ENCODE peak calls at places on chromosomes 3 and 15, in seven cellular contexts. Q is Peyer's patch, K is spleen, H is BJ, L is kidney epithelial cell, S is stomach, M is A549. O is an unnamed sample.

GRCh38 chr3:148330486-148330885 is 367.2 kb upstream of the AGTR1 start:
- DNase-seq in Q (no peak), K (no peak), H (no peak), L (no peak), S (no peak), M (no peak), O (no peak)

GRCh38 chr3:13053425-13053824 is 19.8 kb downstream of the IQSEC1 start:
- DNase-seq in Q (no peak), K (no peak), H (no peak), L (no peak), S (no peak), M (no peak), O (no peak)

GRCh38 chr3:155418426-155418825 is 124.9 kb upstream of the STRIT1 start:
- DNase-seq in Q (no peak), K (no peak), H (no peak), L (no peak), S (no peak), M (no peak), O (no peak)

GRCh38 chr15:47184003-47184404 is 533.3 kb upstream of the SEMA6D start:
- DNase-seq in Q (peak), K (peak), H (no peak), L (no peak), S (no peak), M (no peak), O (no peak)

GRCh38 chr3:32492684-32493436 is 9.8 kb downstream of the CMTM6 start:
- DNase-seq in Q (no peak), K (no peak), H (no peak), L (no peak), S (no peak), M (no peak), O (no peak)

GRCh38 chr15:94478763-94479162 is 247.4 kb downstream of the MCTP2 start:
- DNase-seq in Q (no peak), K (no peak), H (no peak), L (no peak), S (no peak), M (no peak), O (no peak)

GRCh38 chr3:70000563-70001081 is 1.1 kb downstream of the SAMMSON start:
- DNase-seq in Q (no peak), K (no peak), H (no peak), L (no peak), S (no peak), M (peak), O (no peak)

GRCh38 chr3:193033381-193033780 is 115.7 kb upstream of the MB21D2 start:
- DNase-seq in Q (no peak), K (no peak), H (no peak), L (no peak), S (no peak), M (no peak), O (no peak)

GRCh38 chr15:25237291-25237978 is 201.4 kb downstream of the UBE3A start:
- DNase-seq in Q (no peak), K (peak), H (no peak), L (no peak), S (no peak), M (no peak), O (no peak)

GRCh38 chr3:125032100-125032643 is 23.6 kb downstream of the HEG1 start:
- DNase-seq in Q (no peak), K (no peak), H (no peak), L (no peak), S (no peak), M (peak), O (no peak)

GRCh38 chr3:190580443-190580842 is 66.6 kb downstream of the IL1RAP start:
- DNase-seq in Q (no peak), K (no peak), H (no peak), L (no peak), S (no peak), M (no peak), O (no peak)

GRCh38 chr3:163450684-163451083 is 1627.6 kb downstream of the SI start:
- DNase-seq in Q (no peak), K (no peak), H (no peak), L (no peak), S (no peak), M (no peak), O (no peak)

GRCh38 chr15:43550527-43551363 is 33.3 kb downstream of the MAP1A start:
- DNase-seq in Q (no peak), K (no peak), H (peak), L (no peak), S (no peak), M (no peak), O (peak)

GRCh38 chr15:77032647-77033416 is 37.9 kb downstream of the PSTPIP1 start:
- DNase-seq in Q (peak), K (peak), H (no peak), L (no peak), S (peak), M (no peak), O (no peak)

GRCh38 chr3:150490212-150490611 is 56.1 kb downstream of the SERP1 start:
- DNase-seq in Q (no peak), K (no peak), H (no peak), L (no peak), S (no peak), M (no peak), O (no peak)

GRCh38 chr3:14780927-14781507 is 37.7 kb upstream of the FGD5 start:
- DNase-seq in Q (peak), K (peak), H (no peak), L (peak), S (peak), M (peak), O (peak)

GRCh38 chr15:70799667-70800450 is 36.5 kb upstream of the UACA start:
- DNase-seq in Q (no peak), K (no peak), H (peak), L (no peak), S (peak), M (no peak), O (peak)

GRCh38 chr15:90082140-90082713 is 20.0 kb downstream of the IDH2 start:
- DNase-seq in Q (no peak), K (no peak), H (no peak), L (no peak), S (no peak), M (no peak), O (peak)

GRCh38 chr3:65742914-65743313 is 295.8 kb downstream of the MAGI1 start:
- DNase-seq in Q (no peak), K (no peak), H (peak), L (no peak), S (no peak), M (no peak), O (peak)

GRCh38 chr3:188262913-188263683 is 109.1 kb downstream of the LPP start:
- DNase-seq in Q (no peak), K (no peak), H (peak), L (no peak), S (no peak), M (peak), O (peak)

GRCh38 chr3:30112904-30113484 is 493.4 kb upstream of the TGFBR2 start:
- DNase-seq in Q (no peak), K (no peak), H (no peak), L (no peak), S (no peak), M (peak), O (peak)

GRCh38 chr3:108305484-108306172 is 9.3 kb downstream of the HHLA2 start:
- DNase-seq in Q (peak), K (no peak), H (no peak), L (no peak), S (peak), M (no peak), O (no peak)

GRCh38 chr3:169172535-169172934 is 491.0 kb downstream of the MECOM start:
- DNase-seq in Q (no peak), K (no peak), H (no peak), L (no peak), S (no peak), M (no peak), O (no peak)

GRCh38 chr3:109910772-109911171 is 573.4 kb upstream of the DPPA4 start:
- DNase-seq in Q (no peak), K (no peak), H (no peak), L (no peak), S (no peak), M (no peak), O (no peak)

GRCh38 chr3:50885491-50885890 is 210.8 kb downstream of the DOCK3 start:
- DNase-seq in Q (no peak), K (no peak), H (no peak), L (no peak), S (no peak), M (no peak), O (no peak)

GRCh38 chr3:171380711-171381435 is 79.3 kb downstream of the TNIK start:
- DNase-seq in Q (no peak), K (no peak), H (no peak), L (no peak), S (no peak), M (no peak), O (no peak)

GRCh38 chr3:65787340-65787739 is 251.4 kb downstream of the MAGI1 start:
- DNase-seq in Q (no peak), K (no peak), H (no peak), L (no peak), S (no peak), M (no peak), O (no peak)

GRCh38 chr3:134776518-134776917 is 18.5 kb upstream of the EPHB1 start:
- DNase-seq in Q (no peak), K (no peak), H (no peak), L (no peak), S (no peak), M (no peak), O (no peak)

GRCh38 chr3:111721702-111722205 is 126.6 kb upstream of the ZBED2 start:
- DNase-seq in Q (no peak), K (no peak), H (no peak), L (no peak), S (no peak), M (no peak), O (no peak)

GRCh38 chr3:58528629-58529028 is 8.4 kb downstream of the ACOX2 start:
- DNase-seq in Q (no peak), K (no peak), H (no peak), L (peak), S (peak), M (no peak), O (peak)

DNA sequence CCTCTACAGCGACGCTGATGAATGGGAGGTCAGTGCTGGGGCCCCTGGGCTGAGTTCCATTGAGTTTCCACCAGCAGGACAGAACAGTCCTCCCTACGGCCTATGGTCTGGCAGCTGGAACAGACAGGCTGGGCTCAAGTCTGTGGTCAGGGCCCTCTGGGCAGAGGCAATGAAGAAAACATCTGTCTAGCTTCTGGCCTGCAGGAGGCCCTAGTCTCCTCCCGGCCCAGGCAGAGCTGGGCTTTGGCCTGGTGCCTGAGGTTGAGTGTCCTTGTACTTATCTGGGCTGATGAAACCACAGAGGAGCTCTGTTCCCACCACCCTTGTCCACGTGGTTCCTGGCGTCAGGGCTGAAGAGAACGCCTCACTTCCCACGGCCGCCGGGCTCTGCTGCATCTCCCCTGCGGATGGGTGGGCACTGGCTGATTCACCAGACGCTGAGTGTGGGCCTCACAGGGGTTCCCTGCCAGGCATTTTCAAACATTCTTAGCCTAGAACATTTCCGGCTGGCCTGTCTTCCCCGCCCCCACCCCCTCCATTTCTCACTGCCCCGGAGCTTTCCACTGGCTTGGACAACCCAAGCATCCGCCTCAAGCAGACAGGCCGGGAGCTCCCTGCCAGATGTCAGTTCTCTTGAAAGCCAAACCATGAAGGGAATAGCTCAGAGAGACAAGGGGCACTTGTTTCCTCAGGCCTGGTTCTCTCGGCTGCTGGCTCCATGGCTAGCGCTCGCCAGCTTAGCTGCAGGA is 20.3 kb downstream of the PPCDC start:
- DNase-seq in Q (peak), K (peak), H (peak), L (peak), S (peak), M (peak), O (peak)
- H3K4me3 ChIP-seq in Q (no peak), K (peak), H (no peak), L (no peak), S (no peak), M (no peak), O (no peak)

GRCh38 chr3:45832691-45833090 is 9.2 kb downstream of the LZTFL1 start:
- DNase-seq in Q (no peak), K (no peak), H (no peak), L (no peak), S (no peak), M (peak), O (no peak)
- TF ChIP-seq CTCF in Q (peak), K (no peak), H (peak), L (peak), S (no peak), M (peak), O (peak)

GRCh38 chr15:100092034-100092433 is 249.7 kb downstream of the ADAMTS17 start:
- DNase-seq in Q (no peak), K (peak), H (no peak), L (no peak), S (no peak), M (no peak), O (no peak)

GRCh38 chr15:100095896-100096600 is 245.7 kb downstream of the ADAMTS17 start:
- DNase-seq in Q (no peak), K (peak), H (no peak), L (no peak), S (no peak), M (no peak), O (no peak)

GRCh38 chr15:100093211-100094126 is 248.3 kb downstream of the ADAMTS17 start:
- DNase-seq in Q (no peak), K (peak), H (no peak), L (no peak), S (no peak), M (no peak), O (peak)

GRCh38 chr15:100094127-100094510 is 247.7 kb downstream of the ADAMTS17 start:
- DNase-seq in Q (no peak), K (peak), H (no peak), L (no peak), S (no peak), M (no peak), O (no peak)

GRCh38 chr15:100090411-100090810 is 251.4 kb downstream of the ADAMTS17 start:
- DNase-seq in Q (no peak), K (peak), H (no peak), L (no peak), S (no peak), M (no peak), O (no peak)
- H3K4me3 ChIP-seq in Q (no peak), K (no peak), H (no peak), L (no peak), S (no peak), M (no peak), O (no peak)

GRCh38 chr3:194967126-194968117 is 281.7 kb downstream of the FAM43A start:
- DNase-seq in Q (no peak), K (no peak), H (no peak), L (no peak), S (peak), M (no peak), O (no peak)
- TF ChIP-seq CTCF in Q (no peak), K (no peak), H (peak), L (no peak), S (no peak), M (no peak), O (no peak)

GRCh38 chr3:172562881-172563835 is 39.9 kb upstream of the TNFSF10 start:
- DNase-seq in Q (no peak), K (no peak), H (peak), L (peak), S (no peak), M (peak), O (peak)
- H3K4me3 ChIP-seq in Q (peak), K (peak), H (no peak), L (no peak), S (no peak), M (peak), O (no peak)

GRCh38 chr3:184345678-184346144 is 8.3 kb downstream of the FAM131A start:
- DNase-seq in Q (peak), K (no peak), H (no peak), L (peak), S (peak), M (peak), O (peak)
- TF ChIP-seq CTCF in Q (peak), K (peak), H (peak), L (peak), S (no peak), M (peak), O (peak)

GRCh38 chr15:85414495-85414894 is 34.1 kb downstream of the AKAP13 start:
- DNase-seq in Q (no peak), K (no peak), H (no peak), L (no peak), S (no peak), M (peak), O (peak)

GRCh38 chr15:85414037-85414436 is 33.6 kb downstream of the AKAP13 start:
- DNase-seq in Q (no peak), K (no peak), H (no peak), L (no peak), S (no peak), M (no peak), O (no peak)

GRCh38 chr15:85411992-85412538 is 31.7 kb downstream of the AKAP13 start:
- DNase-seq in Q (no peak), K (no peak), H (no peak), L (no peak), S (no peak), M (no peak), O (peak)

GRCh38 chr15:85414991-85415390 is 34.6 kb downstream of the AKAP13 start:
- DNase-seq in Q (no peak), K (no peak), H (no peak), L (no peak), S (no peak), M (no peak), O (no peak)

GRCh38 chr15:85412956-85413854 is 32.8 kb downstream of the AKAP13 start:
- DNase-seq in Q (no peak), K (peak), H (no peak), L (peak), S (peak), M (peak), O (peak)
- H3K4me3 ChIP-seq in Q (no peak), K (peak), H (no peak), L (no peak), S (no peak), M (peak), O (no peak)

GRCh38 chr3:180085122-180085710 is 48.5 kb upstream of the PEX5L start:
- DNase-seq in Q (no peak), K (no peak), H (no peak), L (no peak), S (no peak), M (peak), O (no peak)
- TF ChIP-seq CTCF in Q (no peak), K (no peak), H (no peak), L (no peak), S (no peak), M (no peak), O (no peak)

GRCh38 chr3:100492059-100492809 is at the start of gene TMEM45A:
- DNase-seq in Q (peak), K (peak), H (peak), L (peak), S (peak), M (peak), O (peak)
- H3K4me3 ChIP-seq in Q (peak), K (peak), H (peak), L (peak), S (peak), M (peak), O (peak)

GRCh38 chr3:94862703-94863102 is 799.8 kb downstream of the NSUN3 start:
- DNase-seq in Q (no peak), K (no peak), H (no peak), L (no peak), S (no peak), M (peak), O (peak)
- TF ChIP-seq CTCF in Q (peak), K (no peak), H (peak), L (peak), S (peak), M (peak), O (peak)